ENCODE peak calls at places on chromosome 11, in ten cellular contexts. Z is B cell; V is progenitor cell of endocrine pancreas; K is activated CD8-positive, alpha-beta T cell treated with anti-CD3 and anti-CD28 coated beads for 36 hours; F is activated B cell treated with CpG ODN at 0.5 μM for 24 hours; E is natural killer cell; O is transverse colon; M is left ventricle myocardium inferior; Q is lung; S is cardiac fibroblast. N is an unnamed sample.

GRCh38 chr11:103601230-103601846 is 435.1 kb upstream of the DDI1 start:
- DNase-seq in S (peak), E (no peak), Q (no peak), V (peak), Z (peak), O (no peak), F (no peak), K (peak), M (no peak), N (no peak)

GRCh38 chr11:34344410-34345011 is 13.3 kb downstream of the ABTB2 start:
- DNase-seq in O (no peak), V (no peak), M (no peak), S (no peak), K (no peak), E (no peak), Z (no peak), Q (no peak), F (no peak), N (no peak)

GRCh38 chr11:27317751-27318150 is 45.3 kb downstream of the CCDC34 start:
- DNase-seq in K (no peak), E (no peak), S (peak), F (no peak), Z (no peak), Q (no peak), O (no peak), V (no peak), M (no peak), N (no peak)

GRCh38 chr11:61949169-61950034 is 749 bp upstream of the BEST1 start:
- DNase-seq in V (no peak), Q (peak), M (peak), K (peak), S (peak), O (peak), Z (no peak), F (no peak), E (no peak), N (no peak)

GRCh38 chr11:114987171-114987760 is 308.9 kb downstream of the NXPE2 start:
- DNase-seq in O (no peak), F (no peak), S (no peak), E (no peak), Z (no peak), V (no peak), K (no peak), M (no peak), Q (no peak), N (no peak)

GRCh38 chr11:48052183-48053040 is 72.1 kb downstream of the PTPRJ start:
- DNase-seq in O (peak), F (no peak), V (no peak), Z (no peak), M (no peak), E (no peak), S (peak), Q (peak), K (peak), N (no peak)

GRCh38 chr11:37500425-37500824 is 902.4 kb upstream of the RAG2 start:
- DNase-seq in S (no peak), F (no peak), O (no peak), E (no peak), M (no peak), Q (no peak), V (no peak), Z (no peak), K (no peak), N (no peak)

GRCh38 chr11:28679795-28680194 is 571.6 kb downstream of the METTL15 start:
- DNase-seq in E (no peak), S (peak), M (no peak), Q (no peak), O (no peak), K (no peak), V (no peak), F (no peak), Z (no peak), N (no peak)

GRCh38 chr11:120132645-120133185 is 5.2 kb downstream of the TRIM29 start:
- DNase-seq in S (no peak), O (peak), K (no peak), Q (no peak), V (no peak), M (no peak), Z (no peak), F (no peak), E (no peak), N (no peak)

GRCh38 chr11:20584093-20584774 is 15.2 kb upstream of the SLC6A5 start:
- DNase-seq in Q (no peak), M (no peak), E (no peak), F (no peak), K (no peak), O (no peak), V (no peak), S (peak), Z (no peak), N (no peak)

GRCh38 chr11:79080506-79080905 is 360.3 kb downstream of the TENM4 start:
- DNase-seq in E (no peak), K (no peak), F (no peak), Q (no peak), O (no peak), V (no peak), M (no peak), S (no peak), Z (no peak), N (no peak)

GRCh38 chr11:61587541-61587941 is 6.7 kb upstream of the SYT7 start:
- DNase-seq in M (peak), O (peak), K (peak), Q (peak), F (no peak), S (no peak), V (peak), E (no peak), Z (peak), N (no peak)

GRCh38 chr11:940496-941135 is 14.9 kb downstream of the AP2A2 start:
- DNase-seq in Q (no peak), O (no peak), M (no peak), V (no peak), K (no peak), E (no peak), Z (no peak), F (no peak), S (no peak), N (no peak)

GRCh38 chr11:942853-943252 is 17.2 kb downstream of the AP2A2 start:
- DNase-seq in Z (no peak), E (no peak), Q (no peak), F (no peak), O (no peak), M (no peak), V (no peak), S (peak), K (no peak), N (no peak)

GRCh38 chr11:945986-946385 is 20.3 kb downstream of the AP2A2 start:
- DNase-seq in Q (no peak), O (no peak), K (no peak), F (no peak), V (no peak), E (no peak), Z (no peak), M (no peak), S (no peak), N (no peak)

GRCh38 chr11:947744-948143 is 22.1 kb downstream of the AP2A2 start:
- DNase-seq in F (no peak), V (no peak), K (no peak), M (no peak), O (no peak), Q (no peak), S (no peak), E (no peak), Z (no peak), N (no peak)

GRCh38 chr11:944711-945470 is 19.2 kb downstream of the AP2A2 start:
- DNase-seq in F (no peak), E (no peak), M (no peak), O (no peak), Z (no peak), V (no peak), S (peak), K (no peak), Q (no peak), N (no peak)
- TF ChIP-seq CTCF in F (no peak), E (no peak), M (no peak), O (no peak), Z (no peak), V (peak), S (peak), K (no peak), Q (no peak), N (no peak)

GRCh38 chr11:6895010-6895409 is 2.7 kb upstream of the OR2D2 start:
- DNase-seq in M (no peak), Z (no peak), Q (no peak), E (no peak), F (no peak), O (no peak), V (no peak), S (no peak), K (no peak), N (no peak)

GRCh38 chr11:6898911-6899310 is 6.6 kb upstream of the OR2D2 start:
- DNase-seq in S (no peak), O (no peak), M (no peak), E (no peak), Q (no peak), F (no peak), V (no peak), Z (no peak), K (no peak), N (no peak)

GRCh38 chr11:6900327-6900999 is 8.2 kb upstream of the OR2D2 start:
- DNase-seq in V (no peak), Q (no peak), E (no peak), Z (no peak), F (no peak), K (no peak), S (peak), O (no peak), M (no peak), N (no peak)
- TF ChIP-seq CTCF in V (no peak), Q (no peak), E (no peak), Z (no peak), F (no peak), K (peak), S (no peak), O (no peak), M (no peak), N (no peak)

GRCh38 chr11:15937601-15938361 is 418.6 kb downstream of the SOX6 start:
- DNase-seq in E (no peak), V (no peak), O (no peak), Z (no peak), K (no peak), Q (no peak), F (no peak), S (no peak), M (no peak), N (no peak)
- TF ChIP-seq CTCF in E (no peak), V (no peak), O (no peak), Z (no peak), K (no peak), Q (no peak), F (no peak), S (no peak), M (no peak), N (no peak)

GRCh38 chr11:70281114-70281729 is 10.7 kb downstream of the PPFIA1 start:
- DNase-seq in Z (no peak), O (no peak), V (no peak), Q (no peak), M (peak), K (no peak), S (peak), E (no peak), F (no peak), N (no peak)
- TF ChIP-seq CTCF in Z (no peak), O (no peak), V (no peak), Q (no peak), M (no peak), K (no peak), S (no peak), E (no peak), F (no peak), N (no peak)

GRCh38 chr11:11148104-11148509 is 204.9 kb downstream of the CSNK2A3 start:
- DNase-seq in M (peak), V (no peak), Z (no peak), E (no peak), S (peak), K (peak), Q (peak), O (peak), F (no peak), N (no peak)
- TF ChIP-seq CTCF in M (peak), V (peak), Z (no peak), E (no peak), S (peak), K (no peak), Q (no peak), O (peak), F (no peak), N (no peak)

GRCh38 chr11:12938590-12939247 is 70.4 kb upstream of the RASSF10 start:
- DNase-seq in Q (no peak), K (no peak), S (no peak), E (no peak), Z (no peak), O (no peak), M (no peak), F (no peak), V (no peak), N (no peak)

GRCh38 chr11:12944889-12945288 is 64.2 kb upstream of the RASSF10 start:
- DNase-seq in S (no peak), M (no peak), Q (no peak), K (no peak), E (no peak), F (no peak), Z (no peak), O (no peak), V (no peak), N (no peak)

GRCh38 chr11:12943276-12943675 is 65.8 kb upstream of the RASSF10 start:
- DNase-seq in K (no peak), O (no peak), Q (no peak), F (no peak), Z (no peak), S (no peak), E (no peak), M (no peak), V (no peak), N (no peak)

GRCh38 chr11:12942157-12942556 is 67.0 kb upstream of the RASSF10 start:
- DNase-seq in O (no peak), S (no peak), Q (no peak), K (no peak), M (no peak), V (no peak), Z (no peak), E (no peak), F (no peak), N (no peak)

DNA sequence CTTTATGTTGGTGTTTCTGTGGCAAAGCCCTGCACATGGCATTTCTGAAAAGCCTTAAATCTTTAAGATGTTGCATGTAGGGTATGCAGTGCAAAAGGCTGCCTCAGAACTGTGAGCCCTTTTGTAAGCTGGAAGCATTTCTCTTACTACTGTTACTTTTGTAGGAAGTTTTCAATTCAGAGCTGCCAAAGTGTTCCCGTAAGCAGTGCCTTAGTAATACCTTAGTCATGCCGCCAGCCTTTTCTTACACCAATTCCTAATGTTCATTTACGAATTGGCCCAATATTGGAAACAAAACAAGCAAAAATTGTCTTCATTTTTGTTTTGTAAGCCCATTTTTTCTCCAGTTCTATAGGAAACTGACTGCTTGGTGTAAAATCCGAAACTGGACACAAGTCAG is 67.4 kb upstream of the RASSF10 start:
- DNase-seq in M (no peak), F (no peak), K (no peak), Z (no peak), S (no peak), O (no peak), V (no peak), Q (no peak), E (no peak), N (no peak)
- TF ChIP-seq CTCF in M (no peak), F (no peak), K (no peak), Z (no peak), S (no peak), O (no peak), V (no peak), Q (no peak), E (no peak), N (no peak)

N was measured in D721Med.